ENCODE peak calls at places on chromosomes 12 and 14, in nine cellular contexts. One of them, this sample, is unnamed.

GRCh38 chr12:45745861-45746277 is 16.4 kb downstream of the ARID2 start:
- DNase-seq in T-helper 1 cell: peak
- DNase-seq in endothelial cell of umbilical vein: peak
- DNase-seq in CD4-positive, alpha-beta memory T cell: peak
- DNase-seq in CD4-positive, CD25-positive, alpha-beta regulatory T cell: peak
- DNase-seq in GM20000: peak
- DNase-seq in stimulated activated CD4-positive, alpha-beta T cell treated with anti-CD3 and anti-CD28 coated beads, Interleukin-1b, Interleukin-23, amount 100 ng/mL, for 1 hour: no peak
- DNase-seq in left lung: no peak
- DNase-seq in right lobe of liver: no peak
- DNase-seq in this sample: no peak

GRCh38 chr12:9064815-9065606 is 50.7 kb downstream of the A2M start:
- DNase-seq in T-helper 1 cell: no peak
- DNase-seq in endothelial cell of umbilical vein: peak
- DNase-seq in CD4-positive, alpha-beta memory T cell: peak
- DNase-seq in CD4-positive, CD25-positive, alpha-beta regulatory T cell: no peak
- DNase-seq in GM20000: no peak
- DNase-seq in stimulated activated CD4-positive, alpha-beta T cell treated with anti-CD3 and anti-CD28 coated beads, Interleukin-1b, Interleukin-23, amount 100 ng/mL, for 1 hour: no peak
- DNase-seq in left lung: peak
- DNase-seq in right lobe of liver: peak
- DNase-seq in this sample: no peak

GRCh38 chr14:98198385-98198784 is 1073.6 kb downstream of the BCL11B start:
- DNase-seq in T-helper 1 cell: peak
- DNase-seq in endothelial cell of umbilical vein: no peak
- DNase-seq in CD4-positive, alpha-beta memory T cell: no peak
- DNase-seq in CD4-positive, CD25-positive, alpha-beta regulatory T cell: peak
- DNase-seq in GM20000: peak
- DNase-seq in stimulated activated CD4-positive, alpha-beta T cell treated with anti-CD3 and anti-CD28 coated beads, Interleukin-1b, Interleukin-23, amount 100 ng/mL, for 1 hour: no peak
- DNase-seq in left lung: no peak
- DNase-seq in right lobe of liver: no peak
- DNase-seq in this sample: no peak

GRCh38 chr14:50225067-50225973 is 6.1 kb downstream of the SOS2 start:
- DNase-seq in T-helper 1 cell: no peak
- DNase-seq in endothelial cell of umbilical vein: peak
- DNase-seq in CD4-positive, alpha-beta memory T cell: no peak
- DNase-seq in CD4-positive, CD25-positive, alpha-beta regulatory T cell: no peak
- DNase-seq in GM20000: no peak
- DNase-seq in stimulated activated CD4-positive, alpha-beta T cell treated with anti-CD3 and anti-CD28 coated beads, Interleukin-1b, Interleukin-23, amount 100 ng/mL, for 1 hour: no peak
- DNase-seq in left lung: no peak
- DNase-seq in right lobe of liver: no peak
- DNase-seq in this sample: no peak

GRCh38 chr12:120534703-120535655 is 823 bp downstream of the RNF10 start:
- DNase-seq in T-helper 1 cell: peak
- DNase-seq in endothelial cell of umbilical vein: peak
- DNase-seq in CD4-positive, alpha-beta memory T cell: peak
- DNase-seq in CD4-positive, CD25-positive, alpha-beta regulatory T cell: peak
- DNase-seq in GM20000: peak
- DNase-seq in stimulated activated CD4-positive, alpha-beta T cell treated with anti-CD3 and anti-CD28 coated beads, Interleukin-1b, Interleukin-23, amount 100 ng/mL, for 1 hour: peak
- DNase-seq in left lung: peak
- DNase-seq in right lobe of liver: peak
- DNase-seq in this sample: peak

GRCh38 chr12:52402377-52402776 is 3.8 kb downstream of the KRT82 start:
- DNase-seq in T-helper 1 cell: no peak
- DNase-seq in endothelial cell of umbilical vein: no peak
- DNase-seq in CD4-positive, alpha-beta memory T cell: no peak
- DNase-seq in CD4-positive, CD25-positive, alpha-beta regulatory T cell: no peak
- DNase-seq in GM20000: no peak
- DNase-seq in stimulated activated CD4-positive, alpha-beta T cell treated with anti-CD3 and anti-CD28 coated beads, Interleukin-1b, Interleukin-23, amount 100 ng/mL, for 1 hour: no peak
- DNase-seq in left lung: no peak
- DNase-seq in right lobe of liver: no peak
- DNase-seq in this sample: no peak

GRCh38 chr12:64744422-64745258 is 14.6 kb downstream of the GNS start:
- DNase-seq in T-helper 1 cell: no peak
- DNase-seq in endothelial cell of umbilical vein: peak
- DNase-seq in CD4-positive, alpha-beta memory T cell: no peak
- DNase-seq in CD4-positive, CD25-positive, alpha-beta regulatory T cell: no peak
- DNase-seq in GM20000: no peak
- DNase-seq in stimulated activated CD4-positive, alpha-beta T cell treated with anti-CD3 and anti-CD28 coated beads, Interleukin-1b, Interleukin-23, amount 100 ng/mL, for 1 hour: no peak
- DNase-seq in left lung: no peak
- DNase-seq in right lobe of liver: no peak
- DNase-seq in this sample: no peak

GRCh38 chr12:2239376-2240010 is 186.7 kb downstream of the CACNA1C start:
- DNase-seq in T-helper 1 cell: no peak
- DNase-seq in endothelial cell of umbilical vein: no peak
- DNase-seq in CD4-positive, alpha-beta memory T cell: no peak
- DNase-seq in CD4-positive, CD25-positive, alpha-beta regulatory T cell: no peak
- DNase-seq in GM20000: no peak
- DNase-seq in stimulated activated CD4-positive, alpha-beta T cell treated with anti-CD3 and anti-CD28 coated beads, Interleukin-1b, Interleukin-23, amount 100 ng/mL, for 1 hour: no peak
- DNase-seq in left lung: no peak
- DNase-seq in right lobe of liver: no peak
- DNase-seq in this sample: no peak

GRCh38 chr12:64086946-64087345 is 135.2 kb downstream of the KICS2 start:
- DNase-seq in T-helper 1 cell: no peak
- DNase-seq in endothelial cell of umbilical vein: no peak
- DNase-seq in CD4-positive, alpha-beta memory T cell: no peak
- DNase-seq in CD4-positive, CD25-positive, alpha-beta regulatory T cell: no peak
- DNase-seq in GM20000: no peak
- DNase-seq in stimulated activated CD4-positive, alpha-beta T cell treated with anti-CD3 and anti-CD28 coated beads, Interleukin-1b, Interleukin-23, amount 100 ng/mL, for 1 hour: no peak
- DNase-seq in left lung: no peak
- DNase-seq in right lobe of liver: no peak
- DNase-seq in this sample: no peak

GRCh38 chr14:102622262-102622885 is 29.9 kb downstream of the RCOR1 start:
- DNase-seq in T-helper 1 cell: no peak
- DNase-seq in endothelial cell of umbilical vein: no peak
- DNase-seq in CD4-positive, alpha-beta memory T cell: no peak
- DNase-seq in CD4-positive, CD25-positive, alpha-beta regulatory T cell: no peak
- DNase-seq in GM20000: no peak
- DNase-seq in stimulated activated CD4-positive, alpha-beta T cell treated with anti-CD3 and anti-CD28 coated beads, Interleukin-1b, Interleukin-23, amount 100 ng/mL, for 1 hour: no peak
- DNase-seq in left lung: no peak
- DNase-seq in right lobe of liver: no peak
- DNase-seq in this sample: no peak

GRCh38 chr12:54197037-54197909 is 8.5 kb upstream of the SMUG1 start:
- DNase-seq in T-helper 1 cell: no peak
- DNase-seq in endothelial cell of umbilical vein: no peak
- DNase-seq in CD4-positive, alpha-beta memory T cell: no peak
- DNase-seq in CD4-positive, CD25-positive, alpha-beta regulatory T cell: no peak
- DNase-seq in GM20000: no peak
- DNase-seq in stimulated activated CD4-positive, alpha-beta T cell treated with anti-CD3 and anti-CD28 coated beads, Interleukin-1b, Interleukin-23, amount 100 ng/mL, for 1 hour: no peak
- DNase-seq in left lung: no peak
- DNase-seq in right lobe of liver: no peak
- DNase-seq in this sample: no peak

GRCh38 chr12:92553389-92553788 is 149.4 kb upstream of the PLEKHG7 start:
- DNase-seq in T-helper 1 cell: no peak
- DNase-seq in endothelial cell of umbilical vein: peak
- DNase-seq in CD4-positive, alpha-beta memory T cell: no peak
- DNase-seq in CD4-positive, CD25-positive, alpha-beta regulatory T cell: no peak
- DNase-seq in GM20000: peak
- DNase-seq in stimulated activated CD4-positive, alpha-beta T cell treated with anti-CD3 and anti-CD28 coated beads, Interleukin-1b, Interleukin-23, amount 100 ng/mL, for 1 hour: no peak
- DNase-seq in left lung: no peak
- DNase-seq in right lobe of liver: peak
- DNase-seq in this sample: no peak

GRCh38 chr14:98189944-98190343 is 1082.1 kb downstream of the BCL11B start:
- DNase-seq in T-helper 1 cell: peak
- DNase-seq in endothelial cell of umbilical vein: no peak
- DNase-seq in CD4-positive, alpha-beta memory T cell: no peak
- DNase-seq in CD4-positive, CD25-positive, alpha-beta regulatory T cell: no peak
- DNase-seq in GM20000: no peak
- DNase-seq in stimulated activated CD4-positive, alpha-beta T cell treated with anti-CD3 and anti-CD28 coated beads, Interleukin-1b, Interleukin-23, amount 100 ng/mL, for 1 hour: no peak
- DNase-seq in left lung: no peak
- DNase-seq in right lobe of liver: no peak
- DNase-seq in this sample: no peak

GRCh38 chr12:88453323-88453722 is 126.9 kb downstream of the KITLG start:
- DNase-seq in T-helper 1 cell: no peak
- DNase-seq in endothelial cell of umbilical vein: no peak
- DNase-seq in CD4-positive, alpha-beta memory T cell: no peak
- DNase-seq in CD4-positive, CD25-positive, alpha-beta regulatory T cell: no peak
- DNase-seq in GM20000: no peak
- DNase-seq in stimulated activated CD4-positive, alpha-beta T cell treated with anti-CD3 and anti-CD28 coated beads, Interleukin-1b, Interleukin-23, amount 100 ng/mL, for 1 hour: no peak
- DNase-seq in left lung: no peak
- DNase-seq in right lobe of liver: no peak
- DNase-seq in this sample: no peak

GRCh38 chr12:103011974-103012763 is 54.7 kb downstream of the ASCL1 start:
- DNase-seq in T-helper 1 cell: no peak
- DNase-seq in endothelial cell of umbilical vein: no peak
- DNase-seq in CD4-positive, alpha-beta memory T cell: no peak
- DNase-seq in CD4-positive, CD25-positive, alpha-beta regulatory T cell: no peak
- DNase-seq in GM20000: no peak
- DNase-seq in stimulated activated CD4-positive, alpha-beta T cell treated with anti-CD3 and anti-CD28 coated beads, Interleukin-1b, Interleukin-23, amount 100 ng/mL, for 1 hour: no peak
- DNase-seq in left lung: no peak
- DNase-seq in right lobe of liver: no peak
- DNase-seq in this sample: no peak

GRCh38 chr14:106174206-106174605 is 647.8 kb downstream of the TMEM121 start:
- DNase-seq in T-helper 1 cell: peak
- DNase-seq in endothelial cell of umbilical vein: no peak
- DNase-seq in CD4-positive, alpha-beta memory T cell: peak
- DNase-seq in CD4-positive, CD25-positive, alpha-beta regulatory T cell: peak
- DNase-seq in GM20000: no peak
- DNase-seq in stimulated activated CD4-positive, alpha-beta T cell treated with anti-CD3 and anti-CD28 coated beads, Interleukin-1b, Interleukin-23, amount 100 ng/mL, for 1 hour: no peak
- DNase-seq in left lung: no peak
- DNase-seq in right lobe of liver: no peak
- DNase-seq in this sample: no peak

GRCh38 chr14:85250369-85250768 is 279.6 kb upstream of the FLRT2 start:
- DNase-seq in T-helper 1 cell: no peak
- DNase-seq in endothelial cell of umbilical vein: peak
- DNase-seq in CD4-positive, alpha-beta memory T cell: no peak
- DNase-seq in CD4-positive, CD25-positive, alpha-beta regulatory T cell: no peak
- DNase-seq in GM20000: no peak
- DNase-seq in stimulated activated CD4-positive, alpha-beta T cell treated with anti-CD3 and anti-CD28 coated beads, Interleukin-1b, Interleukin-23, amount 100 ng/mL, for 1 hour: no peak
- DNase-seq in left lung: no peak
- DNase-seq in right lobe of liver: no peak
- DNase-seq in this sample: no peak

GRCh38 chr14:69547701-69548348 is 26.8 kb downstream of the CCDC177 start:
- DNase-seq in T-helper 1 cell: no peak
- DNase-seq in endothelial cell of umbilical vein: no peak
- DNase-seq in CD4-positive, alpha-beta memory T cell: no peak
- DNase-seq in CD4-positive, CD25-positive, alpha-beta regulatory T cell: no peak
- DNase-seq in GM20000: peak
- DNase-seq in stimulated activated CD4-positive, alpha-beta T cell treated with anti-CD3 and anti-CD28 coated beads, Interleukin-1b, Interleukin-23, amount 100 ng/mL, for 1 hour: no peak
- DNase-seq in left lung: peak
- DNase-seq in right lobe of liver: no peak
- DNase-seq in this sample: no peak

GRCh38 chr14:35399083-35399807 is 5.3 kb downstream of the NFKBIA start:
- DNase-seq in T-helper 1 cell: no peak
- DNase-seq in endothelial cell of umbilical vein: peak
- DNase-seq in CD4-positive, alpha-beta memory T cell: peak
- DNase-seq in CD4-positive, CD25-positive, alpha-beta regulatory T cell: no peak
- DNase-seq in GM20000: no peak
- DNase-seq in stimulated activated CD4-positive, alpha-beta T cell treated with anti-CD3 and anti-CD28 coated beads, Interleukin-1b, Interleukin-23, amount 100 ng/mL, for 1 hour: no peak
- DNase-seq in left lung: no peak
- DNase-seq in right lobe of liver: no peak
- DNase-seq in this sample: no peak

GRCh38 chr12:113788020-113788856 is 177.9 kb downstream of the RBM19 start:
- DNase-seq in T-helper 1 cell: no peak
- DNase-seq in endothelial cell of umbilical vein: no peak
- DNase-seq in CD4-positive, alpha-beta memory T cell: no peak
- DNase-seq in CD4-positive, CD25-positive, alpha-beta regulatory T cell: no peak
- DNase-seq in GM20000: no peak
- DNase-seq in stimulated activated CD4-positive, alpha-beta T cell treated with anti-CD3 and anti-CD28 coated beads, Interleukin-1b, Interleukin-23, amount 100 ng/mL, for 1 hour: no peak
- DNase-seq in left lung: no peak
- DNase-seq in right lobe of liver: no peak
- DNase-seq in this sample: no peak

GRCh38 chr12:55658635-55659391 is 22.1 kb downstream of the OR10P1 start:
- DNase-seq in T-helper 1 cell: no peak
- DNase-seq in endothelial cell of umbilical vein: no peak
- DNase-seq in CD4-positive, alpha-beta memory T cell: no peak
- DNase-seq in CD4-positive, CD25-positive, alpha-beta regulatory T cell: no peak
- DNase-seq in GM20000: no peak
- DNase-seq in stimulated activated CD4-positive, alpha-beta T cell treated with anti-CD3 and anti-CD28 coated beads, Interleukin-1b, Interleukin-23, amount 100 ng/mL, for 1 hour: no peak
- DNase-seq in left lung: no peak
- DNase-seq in right lobe of liver: no peak
- DNase-seq in this sample: no peak

GRCh38 chr14:56885795-56886194 is 75.5 kb upstream of the OTX2 start:
- DNase-seq in T-helper 1 cell: no peak
- DNase-seq in endothelial cell of umbilical vein: no peak
- DNase-seq in CD4-positive, alpha-beta memory T cell: no peak
- DNase-seq in CD4-positive, CD25-positive, alpha-beta regulatory T cell: no peak
- DNase-seq in GM20000: no peak
- DNase-seq in stimulated activated CD4-positive, alpha-beta T cell treated with anti-CD3 and anti-CD28 coated beads, Interleukin-1b, Interleukin-23, amount 100 ng/mL, for 1 hour: no peak
- DNase-seq in left lung: no peak
- DNase-seq in right lobe of liver: no peak
- DNase-seq in this sample: no peak

GRCh38 chr12:124921200-124922008 is 7.0 kb upstream of the UBC start:
- DNase-seq in T-helper 1 cell: peak
- DNase-seq in endothelial cell of umbilical vein: peak
- DNase-seq in CD4-positive, alpha-beta memory T cell: peak
- DNase-seq in CD4-positive, CD25-positive, alpha-beta regulatory T cell: peak
- DNase-seq in GM20000: peak
- DNase-seq in stimulated activated CD4-positive, alpha-beta T cell treated with anti-CD3 and anti-CD28 coated beads, Interleukin-1b, Interleukin-23, amount 100 ng/mL, for 1 hour: no peak
- DNase-seq in left lung: no peak
- DNase-seq in right lobe of liver: no peak
- DNase-seq in this sample: no peak

GRCh38 chr14:105397350-105397931 is 897 bp upstream of the TEX22 start:
- DNase-seq in T-helper 1 cell: no peak
- DNase-seq in endothelial cell of umbilical vein: peak
- DNase-seq in CD4-positive, alpha-beta memory T cell: no peak
- DNase-seq in CD4-positive, CD25-positive, alpha-beta regulatory T cell: no peak
- DNase-seq in GM20000: no peak
- DNase-seq in stimulated activated CD4-positive, alpha-beta T cell treated with anti-CD3 and anti-CD28 coated beads, Interleukin-1b, Interleukin-23, amount 100 ng/mL, for 1 hour: no peak
- DNase-seq in left lung: peak
- DNase-seq in right lobe of liver: peak
- DNase-seq in this sample: no peak

GRCh38 chr14:33254876-33255275 is 316.2 kb downstream of the NPAS3 start:
- DNase-seq in T-helper 1 cell: no peak
- DNase-seq in endothelial cell of umbilical vein: peak
- DNase-seq in CD4-positive, alpha-beta memory T cell: no peak
- DNase-seq in CD4-positive, CD25-positive, alpha-beta regulatory T cell: no peak
- DNase-seq in GM20000: no peak
- DNase-seq in stimulated activated CD4-positive, alpha-beta T cell treated with anti-CD3 and anti-CD28 coated beads, Interleukin-1b, Interleukin-23, amount 100 ng/mL, for 1 hour: no peak
- DNase-seq in left lung: no peak
- DNase-seq in right lobe of liver: no peak
- DNase-seq in this sample: no peak

GRCh38 chr12:67057072-67057471 is 212.1 kb upstream of the CAND1 start:
- DNase-seq in T-helper 1 cell: no peak
- DNase-seq in endothelial cell of umbilical vein: no peak
- DNase-seq in CD4-positive, alpha-beta memory T cell: no peak
- DNase-seq in CD4-positive, CD25-positive, alpha-beta regulatory T cell: no peak
- DNase-seq in GM20000: no peak
- DNase-seq in stimulated activated CD4-positive, alpha-beta T cell treated with anti-CD3 and anti-CD28 coated beads, Interleukin-1b, Interleukin-23, amount 100 ng/mL, for 1 hour: no peak
- DNase-seq in left lung: no peak
- DNase-seq in right lobe of liver: no peak
- DNase-seq in this sample: no peak

GRCh38 chr14:94752575-94752974 is 17.3 kb downstream of the GSC start:
- DNase-seq in T-helper 1 cell: no peak
- DNase-seq in endothelial cell of umbilical vein: no peak
- DNase-seq in CD4-positive, alpha-beta memory T cell: no peak
- DNase-seq in CD4-positive, CD25-positive, alpha-beta regulatory T cell: no peak
- DNase-seq in GM20000: no peak
- DNase-seq in stimulated activated CD4-positive, alpha-beta T cell treated with anti-CD3 and anti-CD28 coated beads, Interleukin-1b, Interleukin-23, amount 100 ng/mL, for 1 hour: no peak
- DNase-seq in left lung: no peak
- DNase-seq in right lobe of liver: no peak
- DNase-seq in this sample: no peak

GRCh38 chr12:42145197-42145549 is 499 bp upstream of the GXYLT1 start:
- DNase-seq in T-helper 1 cell: no peak
- DNase-seq in endothelial cell of umbilical vein: no peak
- DNase-seq in CD4-positive, alpha-beta memory T cell: no peak
- DNase-seq in CD4-positive, CD25-positive, alpha-beta regulatory T cell: no peak
- DNase-seq in GM20000: no peak
- DNase-seq in stimulated activated CD4-positive, alpha-beta T cell treated with anti-CD3 and anti-CD28 coated beads, Interleukin-1b, Interleukin-23, amount 100 ng/mL, for 1 hour: no peak
- DNase-seq in left lung: no peak
- DNase-seq in right lobe of liver: no peak
- DNase-seq in this sample: no peak

GRCh38 chr12:56078931-56079728 is 835 bp upstream of the ERBB3 start:
- DNase-seq in T-helper 1 cell: peak
- DNase-seq in endothelial cell of umbilical vein: peak
- DNase-seq in CD4-positive, alpha-beta memory T cell: peak
- DNase-seq in CD4-positive, CD25-positive, alpha-beta regulatory T cell: peak
- DNase-seq in GM20000: peak
- DNase-seq in stimulated activated CD4-positive, alpha-beta T cell treated with anti-CD3 and anti-CD28 coated beads, Interleukin-1b, Interleukin-23, amount 100 ng/mL, for 1 hour: peak
- DNase-seq in left lung: peak
- DNase-seq in right lobe of liver: peak
- DNase-seq in this sample: no peak

GRCh38 chr12:6118891-6119568 is 5.4 kb downstream of the VWF start:
- DNase-seq in T-helper 1 cell: no peak
- DNase-seq in endothelial cell of umbilical vein: peak
- DNase-seq in CD4-positive, alpha-beta memory T cell: no peak
- DNase-seq in CD4-positive, CD25-positive, alpha-beta regulatory T cell: no peak
- DNase-seq in GM20000: no peak
- DNase-seq in stimulated activated CD4-positive, alpha-beta T cell treated with anti-CD3 and anti-CD28 coated beads, Interleukin-1b, Interleukin-23, amount 100 ng/mL, for 1 hour: no peak
- DNase-seq in left lung: no peak
- DNase-seq in right lobe of liver: no peak
- DNase-seq in this sample: no peak

GRCh38 chr14:104135121-104135903 is 3.1 kb upstream of the KIF26A start:
- DNase-seq in T-helper 1 cell: no peak
- DNase-seq in endothelial cell of umbilical vein: peak
- DNase-seq in CD4-positive, alpha-beta memory T cell: no peak
- DNase-seq in CD4-positive, CD25-positive, alpha-beta regulatory T cell: no peak
- DNase-seq in GM20000: no peak
- DNase-seq in stimulated activated CD4-positive, alpha-beta T cell treated with anti-CD3 and anti-CD28 coated beads, Interleukin-1b, Interleukin-23, amount 100 ng/mL, for 1 hour: no peak
- DNase-seq in left lung: peak
- DNase-seq in right lobe of liver: peak
- DNase-seq in this sample: no peak

This sample was measured in esophagus squamous epithelium.